ENCODE peak calls at places on chromosome 2, in eight cellular contexts. One of them, this sample, is unnamed.
A peak's percentile ranks its signal among the peaks of the same experiment; 100 is the strongest.

GRCh38 chr2:28587526-28588230 is 91.8 kb downstream of the PLB1 start:
- DNase-seq in tibial nerve: no peak
- DNase-seq in K562: no peak
- DNase-seq in IMR-90: no peak
- DNase-seq in brain microvascular endothelial cell: no peak
- DNase-seq in GM23338: no peak
- DNase-seq in esophagus squamous epithelium: no peak
- DNase-seq in heart left ventricle: no peak
- DNase-seq in this sample: no peak

GRCh38 chr2:69773201-69773600 is 31.3 kb downstream of the ANXA4 start:
- DNase-seq in tibial nerve: no peak
- DNase-seq in K562: no peak
- DNase-seq in IMR-90: peak; percentile 59
- DNase-seq in brain microvascular endothelial cell: peak; percentile 39
- DNase-seq in GM23338: peak; percentile 28
- DNase-seq in esophagus squamous epithelium: no peak
- DNase-seq in heart left ventricle: no peak
- DNase-seq in this sample: no peak

GRCh38 chr2:218397502-218398436 is 1.9 kb upstream of the CTDSP1 start:
- DNase-seq in tibial nerve: peak; percentile 55
- DNase-seq in K562: peak; percentile 93
- DNase-seq in IMR-90: peak; percentile 60
- DNase-seq in brain microvascular endothelial cell: peak; percentile 69
- DNase-seq in GM23338: peak; percentile 78
- DNase-seq in esophagus squamous epithelium: no peak
- DNase-seq in heart left ventricle: peak; percentile 92
- DNase-seq in this sample: peak; percentile 49

GRCh38 chr2:240461471-240462072 is 26.1 kb downstream of the GPC1 start:
- DNase-seq in tibial nerve: no peak
- DNase-seq in K562: no peak
- DNase-seq in IMR-90: no peak
- DNase-seq in brain microvascular endothelial cell: no peak
- DNase-seq in GM23338: no peak
- DNase-seq in esophagus squamous epithelium: no peak
- DNase-seq in heart left ventricle: peak; percentile 46
- DNase-seq in this sample: no peak

GRCh38 chr2:32124660-32125059 is 41.0 kb upstream of the SLC30A6 start:
- DNase-seq in tibial nerve: no peak
- DNase-seq in K562: no peak
- DNase-seq in IMR-90: no peak
- DNase-seq in brain microvascular endothelial cell: no peak
- DNase-seq in GM23338: no peak
- DNase-seq in esophagus squamous epithelium: no peak
- DNase-seq in heart left ventricle: no peak
- DNase-seq in this sample: no peak

GRCh38 chr2:236535024-236535423 is 34.6 kb upstream of the ACKR3 start:
- DNase-seq in tibial nerve: no peak
- DNase-seq in K562: no peak
- DNase-seq in IMR-90: peak; percentile 8
- DNase-seq in brain microvascular endothelial cell: peak; percentile 96
- DNase-seq in GM23338: no peak
- DNase-seq in esophagus squamous epithelium: no peak
- DNase-seq in heart left ventricle: no peak
- DNase-seq in this sample: no peak

GRCh38 chr2:215271466-215271865 is 40.4 kb upstream of the ATIC start:
- DNase-seq in tibial nerve: no peak
- DNase-seq in K562: no peak
- DNase-seq in IMR-90: no peak
- DNase-seq in brain microvascular endothelial cell: no peak
- DNase-seq in GM23338: peak; percentile 70
- DNase-seq in esophagus squamous epithelium: no peak
- DNase-seq in heart left ventricle: no peak
- DNase-seq in this sample: no peak

GRCh38 chr2:191470306-191470705 is 207.6 kb upstream of the NABP1 start:
- DNase-seq in tibial nerve: no peak
- DNase-seq in K562: no peak
- DNase-seq in IMR-90: no peak
- DNase-seq in brain microvascular endothelial cell: no peak
- DNase-seq in GM23338: no peak
- DNase-seq in esophagus squamous epithelium: no peak
- DNase-seq in heart left ventricle: no peak
- DNase-seq in this sample: no peak

GRCh38 chr2:102514061-102514785 is 41.2 kb downstream of the SLC9A4 start:
- DNase-seq in tibial nerve: no peak
- DNase-seq in K562: peak; percentile 32
- DNase-seq in IMR-90: peak; percentile 89
- DNase-seq in brain microvascular endothelial cell: peak; percentile 95
- DNase-seq in GM23338: peak; percentile 14
- DNase-seq in esophagus squamous epithelium: no peak
- DNase-seq in heart left ventricle: no peak
- DNase-seq in this sample: no peak

GRCh38 chr2:58428286-58428552 is 187.1 kb upstream of the FANCL start:
- DNase-seq in tibial nerve: no peak
- DNase-seq in K562: no peak
- DNase-seq in IMR-90: no peak
- DNase-seq in brain microvascular endothelial cell: no peak
- DNase-seq in GM23338: peak; percentile 87
- DNase-seq in esophagus squamous epithelium: no peak
- DNase-seq in heart left ventricle: no peak
- DNase-seq in this sample: no peak

GRCh38 chr2:231041061-231041689 is 3.9 kb downstream of the C2orf72 start:
- DNase-seq in tibial nerve: no peak
- DNase-seq in K562: no peak
- DNase-seq in IMR-90: no peak
- DNase-seq in brain microvascular endothelial cell: peak; percentile 11
- DNase-seq in GM23338: no peak
- DNase-seq in esophagus squamous epithelium: no peak
- DNase-seq in heart left ventricle: no peak
- DNase-seq in this sample: no peak

GRCh38 chr2:120298173-120298835 is 45.7 kb downstream of the RALB start:
- DNase-seq in tibial nerve: no peak
- DNase-seq in K562: peak; percentile 68
- DNase-seq in IMR-90: peak; percentile 84
- DNase-seq in brain microvascular endothelial cell: peak; percentile 70
- DNase-seq in GM23338: no peak
- DNase-seq in esophagus squamous epithelium: no peak
- DNase-seq in heart left ventricle: no peak
- DNase-seq in this sample: no peak

GRCh38 chr2:13550832-13551231 is 834.1 kb downstream of the TRIB2 start:
- DNase-seq in tibial nerve: no peak
- DNase-seq in K562: no peak
- DNase-seq in IMR-90: no peak
- DNase-seq in brain microvascular endothelial cell: no peak
- DNase-seq in GM23338: no peak
- DNase-seq in esophagus squamous epithelium: no peak
- DNase-seq in heart left ventricle: no peak
- DNase-seq in this sample: no peak

GRCh38 chr2:146385031-146385430 is 1459.8 kb upstream of the ACVR2A start:
- DNase-seq in tibial nerve: no peak
- DNase-seq in K562: no peak
- DNase-seq in IMR-90: no peak
- DNase-seq in brain microvascular endothelial cell: no peak
- DNase-seq in GM23338: no peak
- DNase-seq in esophagus squamous epithelium: no peak
- DNase-seq in heart left ventricle: no peak
- DNase-seq in this sample: no peak

GRCh38 chr2:165161510-165161909 is 42.3 kb downstream of the SCN3A start:
- DNase-seq in tibial nerve: no peak
- DNase-seq in K562: no peak
- DNase-seq in IMR-90: peak; percentile 61
- DNase-seq in brain microvascular endothelial cell: peak; percentile 29
- DNase-seq in GM23338: no peak
- DNase-seq in esophagus squamous epithelium: no peak
- DNase-seq in heart left ventricle: no peak
- DNase-seq in this sample: no peak

GRCh38 chr2:71893646-71894045 is 254.0 kb downstream of the CYP26B1 start:
- DNase-seq in tibial nerve: no peak
- DNase-seq in K562: no peak
- DNase-seq in IMR-90: no peak
- DNase-seq in brain microvascular endothelial cell: no peak
- DNase-seq in GM23338: no peak
- DNase-seq in esophagus squamous epithelium: no peak
- DNase-seq in heart left ventricle: no peak
- DNase-seq in this sample: no peak

GRCh38 chr2:124267821-124268220 is 242.7 kb downstream of the CNTNAP5 start:
- DNase-seq in tibial nerve: no peak
- DNase-seq in K562: no peak
- DNase-seq in IMR-90: peak; percentile 39
- DNase-seq in brain microvascular endothelial cell: peak; percentile 6
- DNase-seq in GM23338: no peak
- DNase-seq in esophagus squamous epithelium: no peak
- DNase-seq in heart left ventricle: no peak
- DNase-seq in this sample: no peak

GRCh38 chr2:6069354-6069753 is 377.2 kb downstream of the SOX11 start:
- DNase-seq in tibial nerve: no peak
- DNase-seq in K562: no peak
- DNase-seq in IMR-90: peak; percentile 5
- DNase-seq in brain microvascular endothelial cell: no peak
- DNase-seq in GM23338: peak; percentile 60
- DNase-seq in esophagus squamous epithelium: no peak
- DNase-seq in heart left ventricle: no peak
- DNase-seq in this sample: no peak

GRCh38 chr2:162317910-162318279 is 589 bp downstream of the IFIH1 start:
- DNase-seq in tibial nerve: no peak
- DNase-seq in K562: peak; percentile 19
- DNase-seq in IMR-90: no peak
- DNase-seq in brain microvascular endothelial cell: peak; percentile 5
- DNase-seq in GM23338: peak; percentile 32
- DNase-seq in esophagus squamous epithelium: no peak
- DNase-seq in heart left ventricle: peak; percentile 67
- DNase-seq in this sample: peak; percentile 60

GRCh38 chr2:10225291-10226031 is 77.2 kb upstream of the HPCAL1 start:
- DNase-seq in tibial nerve: no peak
- DNase-seq in K562: no peak
- DNase-seq in IMR-90: no peak
- DNase-seq in brain microvascular endothelial cell: no peak
- DNase-seq in GM23338: peak; percentile 45
- DNase-seq in esophagus squamous epithelium: no peak
- DNase-seq in heart left ventricle: peak; percentile 46
- DNase-seq in this sample: no peak

GRCh38 chr2:225366731-225367130 is 32.8 kb upstream of the NYAP2 start:
- DNase-seq in tibial nerve: no peak
- DNase-seq in K562: no peak
- DNase-seq in IMR-90: no peak
- DNase-seq in brain microvascular endothelial cell: no peak
- DNase-seq in GM23338: no peak
- DNase-seq in esophagus squamous epithelium: no peak
- DNase-seq in heart left ventricle: no peak
- DNase-seq in this sample: no peak

GRCh38 chr2:240962371-240963064 is 35.9 kb upstream of the SNED1 start:
- DNase-seq in tibial nerve: peak; percentile 52
- DNase-seq in K562: no peak
- DNase-seq in IMR-90: no peak
- DNase-seq in brain microvascular endothelial cell: no peak
- DNase-seq in GM23338: peak; percentile 31
- DNase-seq in esophagus squamous epithelium: no peak
- DNase-seq in heart left ventricle: peak; percentile 74
- DNase-seq in this sample: no peak

GRCh38 chr2:101175991-101176390 is 24.8 kb upstream of the TBC1D8 start:
- DNase-seq in tibial nerve: no peak
- DNase-seq in K562: no peak
- DNase-seq in IMR-90: no peak
- DNase-seq in brain microvascular endothelial cell: no peak
- DNase-seq in GM23338: no peak
- DNase-seq in esophagus squamous epithelium: no peak
- DNase-seq in heart left ventricle: no peak
- DNase-seq in this sample: no peak

GRCh38 chr2:127508621-127509034 is 17.7 kb downstream of the IWS1 start:
- DNase-seq in tibial nerve: peak; percentile 46
- DNase-seq in K562: peak; percentile 52
- DNase-seq in IMR-90: peak; percentile 99
- DNase-seq in brain microvascular endothelial cell: peak; percentile 95
- DNase-seq in GM23338: no peak
- DNase-seq in esophagus squamous epithelium: peak; percentile 2
- DNase-seq in heart left ventricle: peak; percentile 72
- DNase-seq in this sample: no peak

GRCh38 chr2:111972955-111973565 is 74.7 kb downstream of the MERTK start:
- DNase-seq in tibial nerve: no peak
- DNase-seq in K562: no peak
- DNase-seq in IMR-90: no peak
- DNase-seq in brain microvascular endothelial cell: no peak
- DNase-seq in GM23338: no peak
- DNase-seq in esophagus squamous epithelium: no peak
- DNase-seq in heart left ventricle: no peak
- DNase-seq in this sample: no peak
- H3K27ac ChIP-seq in tibial nerve: peak overlapping the region; percentile 55
- H3K27ac ChIP-seq in K562: no peak overlapping the region
- H3K27ac ChIP-seq in IMR-90: no peak overlapping the region
- H3K27ac ChIP-seq in brain microvascular endothelial cell: no peak overlapping the region
- H3K27ac ChIP-seq in GM23338: no peak overlapping the region
- H3K27ac ChIP-seq in esophagus squamous epithelium: peak overlapping the region; percentile 37
- H3K27ac ChIP-seq in heart left ventricle: peak overlapping the region; percentile 54
- H3K27ac ChIP-seq in this sample: no peak overlapping the region

DNA sequence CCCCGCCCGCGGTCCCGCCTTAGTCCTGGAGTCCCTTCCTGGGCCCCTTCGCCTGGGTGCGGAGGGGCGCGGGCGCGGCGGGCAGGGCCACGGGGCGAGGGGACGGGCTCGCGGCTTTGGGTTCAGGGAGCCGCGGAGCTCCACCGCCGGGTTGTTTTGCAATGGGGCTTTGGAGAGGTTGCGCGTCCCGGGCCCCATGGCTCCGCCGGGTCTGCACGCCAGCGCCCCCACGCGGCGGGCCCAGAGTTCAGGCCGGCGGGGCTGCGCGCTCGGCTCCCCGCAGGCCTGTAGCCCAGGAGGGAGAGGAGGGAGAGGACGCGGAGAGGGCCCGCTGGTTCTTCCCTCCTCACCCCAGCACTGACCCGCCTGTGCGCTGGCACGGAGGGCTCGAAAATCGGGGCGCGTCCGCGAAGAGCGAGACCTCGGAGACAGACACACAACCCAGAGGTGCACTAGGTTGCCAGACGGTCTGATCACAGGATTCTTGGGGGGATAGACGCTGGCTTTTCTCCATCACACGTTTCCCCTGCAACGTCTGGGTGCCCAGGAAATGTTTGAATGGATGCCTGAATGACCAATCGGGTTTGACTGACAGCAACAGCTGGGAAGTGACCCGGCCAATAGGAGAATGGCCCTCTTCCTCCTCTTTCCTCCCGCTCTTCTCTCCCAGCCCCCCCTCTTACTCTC is 4.9 kb upstream of the SIX2 start:
- DNase-seq in tibial nerve: no peak
- DNase-seq in K562: no peak
- DNase-seq in IMR-90: no peak
- DNase-seq in brain microvascular endothelial cell: peak; percentile 45
- DNase-seq in GM23338: peak; percentile 85
- DNase-seq in esophagus squamous epithelium: no peak
- DNase-seq in heart left ventricle: peak; percentile 76
- DNase-seq in this sample: no peak
- TF ChIP-seq CTCF in tibial nerve: peak; percentile 71
- TF ChIP-seq CTCF in K562: peak; percentile 47
- TF ChIP-seq CTCF in IMR-90: peak; percentile 44
- TF ChIP-seq CTCF in brain microvascular endothelial cell: peak; percentile 60
- TF ChIP-seq CTCF in GM23338: peak; percentile 70
- TF ChIP-seq CTCF in esophagus squamous epithelium: peak; percentile 55
- TF ChIP-seq CTCF in heart left ventricle: peak; percentile 66
- TF ChIP-seq CTCF in this sample: no peak

GRCh38 chr2:19848029-19848750 is 53.6 kb downstream of the TTC32 start:
- DNase-seq in tibial nerve: no peak
- DNase-seq in K562: no peak
- DNase-seq in IMR-90: no peak
- DNase-seq in brain microvascular endothelial cell: no peak
- DNase-seq in GM23338: no peak
- DNase-seq in esophagus squamous epithelium: no peak
- DNase-seq in heart left ventricle: no peak
- DNase-seq in this sample: no peak
- H3K27me3 ChIP-seq in tibial nerve: no peaks in the 10 kb centered on the region
- H3K27me3 ChIP-seq in K562: peaks cover 56% of the 10 kb centered on the region
- H3K27me3 ChIP-seq in IMR-90: peaks cover 15% of the 10 kb centered on the region
- H3K27me3 ChIP-seq in brain microvascular endothelial cell: no peaks in the 10 kb centered on the region
- H3K27me3 ChIP-seq in GM23338: no peaks in the 10 kb centered on the region
- H3K27me3 ChIP-seq in esophagus squamous epithelium: no peaks in the 10 kb centered on the region
- H3K27me3 ChIP-seq in heart left ventricle: no peaks in the 10 kb centered on the region
- H3K27me3 ChIP-seq in this sample: no peaks in the 10 kb centered on the region

GRCh38 chr2:226508005-226508404 is 291.6 kb downstream of the IRS1 start:
- DNase-seq in tibial nerve: no peak
- DNase-seq in K562: no peak
- DNase-seq in IMR-90: no peak
- DNase-seq in brain microvascular endothelial cell: no peak
- DNase-seq in GM23338: no peak
- DNase-seq in esophagus squamous epithelium: no peak
- DNase-seq in heart left ventricle: no peak
- DNase-seq in this sample: no peak
- H3K27ac ChIP-seq in tibial nerve: no peak overlapping the region
- H3K27ac ChIP-seq in K562: no peak overlapping the region
- H3K27ac ChIP-seq in IMR-90: no peak overlapping the region
- H3K27ac ChIP-seq in brain microvascular endothelial cell: no peak overlapping the region
- H3K27ac ChIP-seq in GM23338: no peak overlapping the region
- H3K27ac ChIP-seq in esophagus squamous epithelium: no peak overlapping the region
- H3K27ac ChIP-seq in heart left ventricle: no peak overlapping the region
- H3K27ac ChIP-seq in this sample: no peak overlapping the region

This sample was measured in CD8-positive, alpha-beta T cell.